ENCODE peak calls at places on chromosomes 13 and 19, in five cellular contexts. One of them, this sample, is unnamed.

GRCh38 chr19:47406711-47407416 is 12.5 kb downstream of the MEIS3 start:
- DNase-seq in stimulated activated CD8-positive, alpha-beta memory T cell treated with anti-CD3 and anti-CD28 coated beads, Interleukin-2, amount 100 ng/mL, for 1 hour: no peak
- DNase-seq in globus pallidus: no peak
- DNase-seq in activated CD4-positive, CD25-positive, alpha-beta regulatory T cell: no peak
- DNase-seq in T-helper 1 cell: no peak
- DNase-seq in this sample: no peak

GRCh38 chr19:926595-927043 is 784 bp downstream of the ARID3A start:
- DNase-seq in globus pallidus: peak; percentile 42
- DNase-seq in stimulated activated CD8-positive, alpha-beta memory T cell treated with anti-CD3 and anti-CD28 coated beads, Interleukin-2, amount 100 ng/mL, for 1 hour: no peak
- DNase-seq in activated CD4-positive, CD25-positive, alpha-beta regulatory T cell: no peak
- DNase-seq in T-helper 1 cell: no peak
- DNase-seq in this sample: no peak

GRCh38 chr13:109647046-109647445 is 139.3 kb downstream of the IRS2 start:
- DNase-seq in globus pallidus: no peak
- DNase-seq in activated CD4-positive, CD25-positive, alpha-beta regulatory T cell: no peak
- DNase-seq in T-helper 1 cell: no peak
- DNase-seq in stimulated activated CD8-positive, alpha-beta memory T cell treated with anti-CD3 and anti-CD28 coated beads, Interleukin-2, amount 100 ng/mL, for 1 hour: no peak
- DNase-seq in this sample: peak; percentile 61

GRCh38 chr19:1408300-1409203 is 1.2 kb downstream of the DAZAP1 start:
- DNase-seq in T-helper 1 cell: peak; percentile 50
- DNase-seq in globus pallidus: no peak
- DNase-seq in stimulated activated CD8-positive, alpha-beta memory T cell treated with anti-CD3 and anti-CD28 coated beads, Interleukin-2, amount 100 ng/mL, for 1 hour: peak; percentile 32
- DNase-seq in activated CD4-positive, CD25-positive, alpha-beta regulatory T cell: peak; percentile 49
- DNase-seq in this sample: peak; percentile 64

GRCh38 chr19:12137541-12137940 is 2.6 kb downstream of the ZNF20 start:
- DNase-seq in activated CD4-positive, CD25-positive, alpha-beta regulatory T cell: no peak
- DNase-seq in globus pallidus: no peak
- DNase-seq in T-helper 1 cell: peak; percentile 16
- DNase-seq in stimulated activated CD8-positive, alpha-beta memory T cell treated with anti-CD3 and anti-CD28 coated beads, Interleukin-2, amount 100 ng/mL, for 1 hour: no peak
- DNase-seq in this sample: no peak

GRCh38 chr19:15374105-15374651 is 5.4 kb downstream of the AKAP8 start:
- DNase-seq in globus pallidus: no peak
- DNase-seq in stimulated activated CD8-positive, alpha-beta memory T cell treated with anti-CD3 and anti-CD28 coated beads, Interleukin-2, amount 100 ng/mL, for 1 hour: no peak
- DNase-seq in T-helper 1 cell: no peak
- DNase-seq in activated CD4-positive, CD25-positive, alpha-beta regulatory T cell: no peak
- DNase-seq in this sample: no peak

GRCh38 chr13:92354583-92354982 is 872.0 kb upstream of the GPC6 start:
- DNase-seq in activated CD4-positive, CD25-positive, alpha-beta regulatory T cell: no peak
- DNase-seq in globus pallidus: no peak
- DNase-seq in stimulated activated CD8-positive, alpha-beta memory T cell treated with anti-CD3 and anti-CD28 coated beads, Interleukin-2, amount 100 ng/mL, for 1 hour: no peak
- DNase-seq in T-helper 1 cell: no peak
- DNase-seq in this sample: no peak

GRCh38 chr13:31772231-31772630 is 32.9 kb downstream of the RXFP2 start:
- DNase-seq in T-helper 1 cell: no peak
- DNase-seq in activated CD4-positive, CD25-positive, alpha-beta regulatory T cell: no peak
- DNase-seq in stimulated activated CD8-positive, alpha-beta memory T cell treated with anti-CD3 and anti-CD28 coated beads, Interleukin-2, amount 100 ng/mL, for 1 hour: no peak
- DNase-seq in globus pallidus: no peak
- DNase-seq in this sample: no peak

GRCh38 chr13:19345158-19345557 is 163.5 kb upstream of the TUBA3C start:
- DNase-seq in globus pallidus: no peak
- DNase-seq in stimulated activated CD8-positive, alpha-beta memory T cell treated with anti-CD3 and anti-CD28 coated beads, Interleukin-2, amount 100 ng/mL, for 1 hour: no peak
- DNase-seq in activated CD4-positive, CD25-positive, alpha-beta regulatory T cell: no peak
- DNase-seq in T-helper 1 cell: no peak
- DNase-seq in this sample: no peak

GRCh38 chr19:46579286-46579944 is 21.7 kb upstream of the CALM3 start:
- DNase-seq in activated CD4-positive, CD25-positive, alpha-beta regulatory T cell: peak; percentile 34
- DNase-seq in globus pallidus: peak; percentile 24
- DNase-seq in stimulated activated CD8-positive, alpha-beta memory T cell treated with anti-CD3 and anti-CD28 coated beads, Interleukin-2, amount 100 ng/mL, for 1 hour: no peak
- DNase-seq in T-helper 1 cell: peak; percentile 33
- DNase-seq in this sample: no peak

GRCh38 chr19:40689339-40690049 is 957 bp downstream of the NUMBL start:
- DNase-seq in globus pallidus: no peak
- DNase-seq in stimulated activated CD8-positive, alpha-beta memory T cell treated with anti-CD3 and anti-CD28 coated beads, Interleukin-2, amount 100 ng/mL, for 1 hour: no peak
- DNase-seq in activated CD4-positive, CD25-positive, alpha-beta regulatory T cell: no peak
- DNase-seq in T-helper 1 cell: no peak
- DNase-seq in this sample: peak; percentile 15

GRCh38 chr19:277131-277530 is 14.1 kb downstream of the PLPP2 start:
- DNase-seq in activated CD4-positive, CD25-positive, alpha-beta regulatory T cell: no peak
- DNase-seq in stimulated activated CD8-positive, alpha-beta memory T cell treated with anti-CD3 and anti-CD28 coated beads, Interleukin-2, amount 100 ng/mL, for 1 hour: no peak
- DNase-seq in globus pallidus: no peak
- DNase-seq in T-helper 1 cell: no peak
- DNase-seq in this sample: no peak

GRCh38 chr13:33388254-33388998 is 102.9 kb upstream of the STARD13 start:
- DNase-seq in T-helper 1 cell: no peak
- DNase-seq in activated CD4-positive, CD25-positive, alpha-beta regulatory T cell: no peak
- DNase-seq in stimulated activated CD8-positive, alpha-beta memory T cell treated with anti-CD3 and anti-CD28 coated beads, Interleukin-2, amount 100 ng/mL, for 1 hour: no peak
- DNase-seq in globus pallidus: no peak
- DNase-seq in this sample: peak; percentile 4